ENCODE peak calls at places on chromosomes 2 and 18, in six cellular contexts. N is IMR-90, C is H9, I is H1, P is mesenchymal stem cell, F is trophoblast cell. X is an unnamed sample.

GRCh38 chr18:55247032-55247431 is 287.8 kb upstream of the CCDC68 start:
- DNase-seq in C (no peak), P (no peak), N (no peak), F (no peak), I (no peak), X (no peak)

GRCh38 chr2:119306196-119306590 is 60.4 kb downstream of the C2orf76 start:
- DNase-seq in P (no peak), C (no peak), I (no peak), F (no peak), N (no peak), X (no peak)

GRCh38 chr2:191109888-191110287 is 40.9 kb downstream of the STAT4 start:
- DNase-seq in C (no peak), N (no peak), P (peak; percentile 35), F (no peak), I (no peak), X (no peak)

GRCh38 chr2:107137711-107138110 is 251.7 kb upstream of the ST6GAL2 start:
- DNase-seq in F (no peak), N (no peak), C (no peak), P (no peak), I (no peak), X (no peak)

GRCh38 chr2:227025510-227025909 is 138.5 kb downstream of the COL4A4 start:
- DNase-seq in P (no peak), N (no peak), C (no peak), F (no peak), I (no peak), X (no peak)

GRCh38 chr18:3649559-3650426 is 199.8 kb downstream of the TGIF1 start:
- DNase-seq in P (peak; percentile 88), I (no peak), F (peak; percentile 65), C (no peak), N (peak; percentile 83), X (no peak)

GRCh38 chr18:13725566-13726227 is 661 bp downstream of the FAM210A start:
- DNase-seq in F (no peak), C (no peak), I (no peak), N (peak; percentile 2), P (peak; percentile 13), X (no peak)

GRCh38 chr2:74147729-74148456 is at the start of gene BOLA3:
- DNase-seq in C (peak; percentile 93), N (peak; percentile 55), F (peak; percentile 84), P (peak; percentile 79), I (peak; percentile 49), X (peak; percentile 81)

GRCh38 chr2:197500503-197501179 is 462 bp downstream of the HSPE1 start:
- DNase-seq in N (peak; percentile 5), C (no peak), I (no peak), P (peak; percentile 46), F (peak; percentile 28), X (peak; percentile 4)

GRCh38 chr2:63041592-63041991 is 9.0 kb upstream of the OTX1 start:
- DNase-seq in N (no peak), C (no peak), F (no peak), I (no peak), P (no peak), X (no peak)

GRCh38 chr18:3103576-3103975 is 90.6 kb upstream of the LPIN2 start:
- DNase-seq in F (no peak), I (no peak), N (no peak), P (no peak), C (no peak), X (no peak)

GRCh38 chr18:5444269-5444668 is 99.5 kb downstream of the EPB41L3 start:
- DNase-seq in I (no peak), F (no peak), N (peak; percentile 33), C (no peak), P (no peak), X (no peak)

GRCh38 chr2:236719192-236719635 is 149.6 kb downstream of the ACKR3 start:
- DNase-seq in F (no peak), P (no peak), N (no peak), I (no peak), C (no peak), X (no peak)

GRCh38 chr2:73403237-73403636 is 17.6 kb downstream of the ALMS1 start:
- DNase-seq in C (no peak), N (no peak), I (no peak), P (no peak), F (no peak), X (no peak)

GRCh38 chr2:75068546-75068945 is 110.1 kb downstream of the POLE4 start:
- DNase-seq in F (peak; percentile 3), C (no peak), I (no peak), P (peak; percentile 60), N (peak; percentile 6), X (no peak)

GRCh38 chr2:39059366-39059952 is 61.4 kb downstream of the SOS1 start:
- DNase-seq in P (peak; percentile 61), N (peak; percentile 69), F (peak; percentile 87), I (no peak), C (no peak), X (peak; percentile 24)

GRCh38 chr2:97714084-97714949 is 941 bp downstream of the ZAP70 start:
- DNase-seq in P (no peak), F (no peak), I (no peak), N (no peak), C (no peak), X (no peak)

GRCh38 chr2:27738349-27739057 is 33.0 kb upstream of the MRPL33 start:
- DNase-seq in P (no peak), I (no peak), F (no peak), C (no peak), N (no peak), X (no peak)

GRCh38 chr2:64453710-64454315 is at the start of gene LGALSL:
- DNase-seq in F (peak; percentile 56), C (peak; percentile 92), N (peak; percentile 24), I (no peak), P (peak; percentile 64), X (peak; percentile 76)
- H2BK120ac ChIP-seq in F (peak within 1 kb of the TSS; percentile 96), C (no peak within 1 kb of the TSS), N (no peak within 1 kb of the TSS), I (no peak within 1 kb of the TSS), P (peak within 1 kb of the TSS; percentile 94), X (peak within 1 kb of the TSS; percentile 90)

DNA sequence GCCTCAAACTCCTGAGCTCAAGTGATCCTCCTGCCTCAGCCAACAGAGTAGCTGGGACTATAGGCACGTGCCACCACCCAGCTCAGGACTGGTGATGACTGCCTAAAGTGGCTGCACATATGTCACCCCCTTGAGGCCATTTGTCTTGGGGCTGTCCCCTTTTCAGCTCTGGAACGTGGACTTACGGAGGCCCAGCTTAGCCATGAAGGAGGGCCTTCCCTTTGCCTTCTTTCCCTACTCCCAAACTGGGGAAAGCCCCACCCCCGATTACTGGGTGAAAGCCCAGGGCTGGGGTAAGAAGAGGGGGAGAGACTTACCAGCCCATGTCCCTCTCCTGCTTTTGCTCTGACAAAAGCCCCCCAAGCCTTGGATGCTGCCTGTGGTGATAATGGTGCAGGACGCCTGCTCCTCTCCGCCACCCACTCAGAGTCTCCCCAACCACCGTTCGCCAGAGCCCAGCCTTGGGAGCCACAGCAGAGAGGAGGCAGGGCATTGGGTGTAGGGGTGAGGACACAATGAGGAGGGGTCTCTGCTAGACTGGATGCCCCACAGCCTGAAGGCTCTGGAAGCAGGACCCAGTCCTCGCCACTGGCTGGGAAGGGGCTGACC is 2.5 kb upstream of the DUSP2 start:
- DNase-seq in N (no peak), C (peak; percentile 32), P (no peak), I (no peak), F (no peak), X (no peak)
- H3K4me2 ChIP-seq in N (no peak overlapping the region), C (no peak overlapping the region), P (no peak overlapping the region), I (peak overlapping the region; percentile 57), F (no peak overlapping the region), X (no peak overlapping the region)

DNA sequence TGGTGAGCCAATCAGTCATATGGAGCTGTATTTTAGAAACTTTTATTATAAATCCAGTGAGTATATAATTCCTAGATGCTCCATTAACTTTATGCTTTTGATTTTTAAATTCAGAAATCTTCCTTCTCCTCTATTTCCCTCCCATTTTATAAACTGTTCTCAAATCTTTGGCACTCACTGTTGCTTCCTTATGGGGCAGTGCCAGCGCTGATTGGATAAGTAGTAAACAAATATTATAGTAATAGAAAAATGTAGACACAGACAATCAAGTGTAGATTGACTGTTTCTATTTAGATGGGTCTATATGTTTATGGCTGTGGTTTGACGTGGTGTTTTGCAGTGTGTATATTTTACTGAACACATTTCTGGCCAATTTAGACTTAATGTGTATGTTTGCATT is 36.6 kb downstream of the LYPD6B start:
- DNase-seq in F (no peak), N (no peak), I (no peak), P (no peak), C (no peak), X (no peak)
- H3K14ac ChIP-seq in F (no peak overlapping the region), N (no peak overlapping the region), I (no peak overlapping the region), P (no peak overlapping the region), C (no peak overlapping the region), X (no peak overlapping the region)

GRCh38 chr18:48951448-48952286 is 902 bp upstream of the SMAD7 start:
- DNase-seq in C (peak; percentile 90), I (no peak), F (peak; percentile 91), P (peak; percentile 94), N (peak; percentile 86), X (peak; percentile 84)

GRCh38 chr18:48954837-48955527 is 4.2 kb upstream of the SMAD7 start:
- DNase-seq in I (no peak), P (no peak), N (no peak), C (peak; percentile 23), F (peak; percentile 90), X (no peak)

GRCh38 chr18:48953096-48953706 is 2.4 kb upstream of the SMAD7 start:
- DNase-seq in N (no peak), P (no peak), I (no peak), F (no peak), C (peak; percentile 25), X (no peak)

GRCh38 chr18:48950536-48951447 is at the start of gene SMAD7:
- DNase-seq in F (no peak), C (peak; percentile 22), P (peak; percentile 47), N (no peak), I (no peak), X (no peak)

GRCh38 chr18:48952287-48953095 is 1.7 kb upstream of the SMAD7 start:
- DNase-seq in C (peak; percentile 84), P (peak; percentile 94), F (peak; percentile 81), N (peak; percentile 86), I (no peak), X (peak; percentile 87)
- H2BK120ac ChIP-seq in C (peak overlapping the region; percentile 74), P (peak overlapping the region; percentile 94), F (peak overlapping the region; percentile 99), N (peak overlapping the region; percentile 90), I (no peak overlapping the region), X (no peak overlapping the region)

GRCh38 chr2:127504552-127505460 is 21.5 kb downstream of the IWS1 start:
- DNase-seq in C (no peak), I (no peak), N (peak; percentile 59), F (no peak), P (peak; percentile 72), X (no peak)
- H3K4me2 ChIP-seq in C (no peak overlapping the region), I (no peak overlapping the region), N (peak overlapping the region; percentile 11), F (no peak overlapping the region), P (no peak overlapping the region), X (no peak overlapping the region)

DNA sequence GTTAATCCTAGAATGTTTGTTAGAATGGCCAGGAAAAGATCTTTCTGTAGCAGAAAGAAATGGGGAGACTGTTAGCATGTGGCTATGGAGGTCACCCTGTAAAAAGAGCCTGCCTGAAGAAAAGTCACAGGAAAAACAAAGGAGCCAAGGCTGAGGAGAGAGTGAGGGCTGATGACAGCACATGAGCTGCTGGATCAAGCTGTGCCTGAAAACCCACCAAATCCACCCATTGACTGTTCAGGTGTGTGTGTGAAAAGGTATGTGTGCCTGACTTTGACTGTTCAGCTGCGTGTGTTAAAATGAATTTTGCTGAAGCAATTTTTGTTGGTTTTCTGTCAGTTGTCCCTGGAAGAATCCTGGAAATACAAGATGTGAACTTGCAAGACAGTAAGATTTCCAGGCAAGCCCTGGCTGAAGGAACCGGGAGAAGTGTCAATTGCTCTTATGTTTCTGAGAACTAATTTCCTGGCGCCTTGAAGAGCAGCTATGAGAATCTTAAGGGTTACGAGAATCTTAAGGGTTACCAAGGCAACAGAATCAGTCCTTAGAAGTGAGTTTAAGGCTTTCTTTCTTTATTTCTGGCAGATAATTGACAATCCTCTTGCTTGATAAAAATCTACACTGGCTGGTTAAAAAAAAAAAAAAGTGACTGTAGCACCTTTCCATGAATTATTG is 73.0 kb upstream of the LGALSL start:
- DNase-seq in I (no peak), F (no peak), C (no peak), P (no peak), N (no peak), X (no peak)
- H3K14ac ChIP-seq in I (no peak overlapping the region), F (no peak overlapping the region), C (no peak overlapping the region), P (no peak overlapping the region), N (no peak overlapping the region), X (no peak overlapping the region)